ENCODE peak calls at places on chromosomes 5 and 9, in six cellular contexts. X, N, G, C, B and L are unnamed samples.

GRCh38 chr5:85538362-85538761 is 1079.4 kb upstream of the COX7C start:
- DNase-seq in X (no peak), B (no peak), C (no peak), N (no peak), G (no peak), L (no peak)

GRCh38 chr9:73093740-73094379 is 57.8 kb upstream of the ANXA1 start:
- DNase-seq in X (no peak), B (no peak), N (no peak), G (no peak), C (no peak), L (no peak)

GRCh38 chr5:11027660-11028059 is 266.6 kb upstream of the DAP start:
- DNase-seq in X (no peak), B (no peak), N (no peak), C (no peak), G (no peak), L (no peak)

GRCh38 chr5:75707911-75708509 is 9.2 kb downstream of the POC5 start:
- DNase-seq in N (no peak), G (no peak), C (no peak), X (no peak), B (no peak), L (peak)

GRCh38 chr5:31573494-31573893 is 41.4 kb downstream of the C5orf22 start:
- DNase-seq in G (no peak), B (peak), X (no peak), N (no peak), C (peak), L (no peak)

GRCh38 chr5:174327317-174327864 is 281.9 kb downstream of the NSG2 start:
- DNase-seq in B (peak), X (no peak), N (peak), C (no peak), G (no peak), L (peak)

GRCh38 chr9:134942421-134943119 is 24.9 kb upstream of the FCN1 start:
- DNase-seq in X (no peak), N (no peak), C (no peak), G (no peak), B (no peak), L (no peak)

GRCh38 chr5:56116599-56117131 is 116.5 kb downstream of the ANKRD55 start:
- DNase-seq in G (no peak), X (no peak), C (no peak), B (no peak), N (no peak), L (peak)

GRCh38 chr5:140628711-140629110 is 4.3 kb downstream of the CD14 start:
- DNase-seq in C (no peak), X (no peak), G (no peak), B (no peak), N (no peak), L (no peak)

GRCh38 chr5:123089572-123089970 is 530 bp downstream of the PRDM6 start:
- DNase-seq in X (no peak), B (no peak), G (no peak), N (no peak), C (no peak), L (peak)

GRCh38 chr5:39284552-39284951 is 65.2 kb upstream of the FYB1 start:
- DNase-seq in X (no peak), C (no peak), B (no peak), N (no peak), G (no peak), L (no peak)

GRCh38 chr5:139446956-139447779 is 7.8 kb upstream of the DNAJC18 start:
- DNase-seq in G (no peak), X (no peak), N (no peak), B (peak), C (peak), L (no peak)

GRCh38 chr9:82456621-82457020 is 468.0 kb downstream of the SPATA31D1 start:
- DNase-seq in X (peak), C (no peak), G (no peak), N (no peak), B (no peak), L (no peak)

GRCh38 chr9:35490155-35490909 is 421 bp downstream of the RUSC2 start:
- DNase-seq in C (no peak), B (no peak), X (no peak), N (no peak), G (no peak), L (peak)

GRCh38 chr9:137342482-137342881 is 40.4 kb upstream of the NRARP start:
- DNase-seq in N (no peak), B (no peak), C (no peak), G (no peak), X (no peak), L (no peak)

GRCh38 chr9:17795708-17796107 is 216.8 kb downstream of the SH3GL2 start:
- DNase-seq in B (no peak), C (no peak), X (no peak), G (no peak), N (no peak), L (no peak)

GRCh38 chr5:82396396-82396795 is 118.2 kb upstream of the RPS23 start:
- DNase-seq in B (no peak), X (peak), C (no peak), N (no peak), G (no peak), L (peak)

GRCh38 chr5:80569086-80569960 is 757 bp downstream of the ANKRD34B start:
- DNase-seq in C (peak), X (no peak), G (no peak), N (no peak), B (peak), L (peak)